ENCODE peak calls at places on chromosomes 4 and X, in seven cellular contexts. B, S, F, U, V, Y and P are unnamed samples.

GRCh38 chr4:116122131-116122530 is 963.2 kb downstream of the TRAM1L1 start:
- DNase-seq in U (no peak), Y (peak; percentile 68), B (no peak), V (no peak), S (no peak), F (no peak), P (no peak)

GRCh38 chr4:122710434-122711308 is 21.8 kb upstream of the BBS12 start:
- DNase-seq in S (no peak), Y (peak; percentile 28), V (no peak), B (peak; percentile 44), F (no peak), U (no peak), P (no peak)

GRCh38 chr4:174316954-174317353 is 33.2 kb downstream of the CEP44 start:
- DNase-seq in F (no peak), S (no peak), U (no peak), Y (peak; percentile 38), B (peak; percentile 36), V (no peak), P (no peak)

GRCh38 chr4:26476545-26476944 is 13.7 kb downstream of the CCKAR start:
- DNase-seq in S (no peak), F (no peak), B (no peak), U (no peak), Y (no peak), V (no peak), P (no peak)

GRCh38 chrX:71664889-71665491 is 2.4 kb upstream of the LOC101059915 start:
- DNase-seq in B (no peak), Y (no peak), V (no peak), S (no peak), F (no peak), U (no peak), P (no peak)

GRCh38 chrX:39854772-39855747 is 242.7 kb downstream of the BCOR start:
- DNase-seq in S (no peak), Y (no peak), B (no peak), U (no peak), F (peak; percentile 53), V (no peak), P (no peak)

GRCh38 chr4:81550005-81550896 is 78.5 kb upstream of the RASGEF1B start:
- DNase-seq in F (no peak), V (no peak), S (no peak), B (no peak), U (no peak), Y (no peak), P (no peak)

GRCh38 chr4:127410201-127410600 is 222.6 kb upstream of the INTU start:
- DNase-seq in U (no peak), V (no peak), S (no peak), Y (no peak), B (no peak), F (no peak), P (no peak)

GRCh38 chr4:143382539-143382938 is 45.9 kb downstream of the GAB1 start:
- DNase-seq in S (no peak), F (no peak), V (no peak), U (no peak), B (peak; percentile 53), Y (no peak), P (no peak)

GRCh38 chr4:62709618-62710252 is 1509.6 kb downstream of the ADGRL3 start:
- DNase-seq in S (no peak), F (no peak), V (no peak), Y (peak; percentile 39), U (no peak), B (peak; percentile 0), P (no peak)

GRCh38 chrX:138710866-138711331 is 618 bp downstream of the FGF13 start:
- DNase-seq in F (no peak), V (no peak), Y (no peak), B (no peak), U (peak; percentile 29), S (peak; percentile 5), P (no peak)

GRCh38 chr4:183158062-183158461 is 59.0 kb downstream of the WWC2 start:
- DNase-seq in Y (no peak), S (no peak), U (no peak), B (peak; percentile 90), F (no peak), V (no peak), P (peak; percentile 29)

GRCh38 chr4:14650127-14650526 is 352.2 kb upstream of the CPEB2 start:
- DNase-seq in V (no peak), F (no peak), Y (peak; percentile 31), B (peak; percentile 1), S (no peak), U (no peak), P (no peak)

GRCh38 chr4:154009191-154009590 is 220.3 kb upstream of the SFRP2 start:
- DNase-seq in S (no peak), B (no peak), Y (peak; percentile 78), U (no peak), V (no peak), F (no peak), P (no peak)

GRCh38 chrX:119150163-119151135 is 22.8 kb upstream of the KIAA1210 start:
- DNase-seq in F (no peak), Y (no peak), V (peak; percentile 65), S (peak; percentile 9), B (no peak), U (peak; percentile 9), P (no peak)

GRCh38 chrX:44433556-44433955 is 90.1 kb upstream of the EFHC2 start:
- DNase-seq in U (no peak), Y (peak; percentile 24), F (no peak), V (no peak), B (no peak), S (no peak), P (no peak)

GRCh38 chr4:76213415-76214268 is at the start of gene SCARB2:
- DNase-seq in S (peak; percentile 92), U (peak; percentile 79), Y (peak; percentile 88), B (peak; percentile 84), F (peak; percentile 91), V (peak; percentile 91), P (peak; percentile 80)
- TF ChIP-seq CTCF in S (no peak), U (no peak), Y (no peak), B (no peak), F (no peak), V (no peak), P (no peak)

DNA sequence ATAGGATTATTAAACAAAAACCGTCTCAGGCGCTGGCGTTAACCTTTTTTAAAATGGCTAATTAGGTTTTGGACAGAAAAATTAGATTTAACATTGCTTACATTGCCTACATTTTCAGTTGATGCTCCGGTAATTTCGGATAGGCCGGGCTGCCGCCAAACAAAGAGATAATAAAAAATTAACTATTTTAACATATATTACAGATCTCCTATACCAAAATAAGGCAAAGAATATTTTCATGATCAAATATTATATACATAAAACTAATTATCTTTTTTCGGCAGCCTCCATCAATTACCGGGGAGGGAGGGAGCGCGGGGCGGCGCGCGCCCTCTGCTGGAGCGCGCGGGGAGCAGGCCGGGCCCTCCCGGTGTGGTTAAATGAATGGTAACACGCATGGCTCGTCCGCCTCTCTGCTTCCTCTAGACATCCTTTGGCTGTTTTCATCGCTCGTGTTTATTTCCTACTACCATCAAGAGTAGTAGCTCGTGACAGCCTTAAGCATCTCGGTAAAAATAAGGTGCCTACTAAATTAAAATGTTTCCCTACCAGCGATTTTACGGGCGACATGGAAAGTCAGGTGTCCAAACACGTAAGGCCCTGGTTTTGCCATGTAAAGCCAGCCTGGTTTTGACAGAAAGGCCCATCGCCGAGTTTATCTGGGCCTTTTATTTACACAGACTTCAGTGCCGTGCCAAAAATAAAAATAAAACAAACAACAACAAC is 52.4 kb upstream of the TMEM33 start:
- DNase-seq in V (no peak), B (peak; percentile 23), U (peak; percentile 60), S (peak; percentile 49), F (no peak), Y (peak; percentile 51), P (no peak)
- TF ChIP-seq CTCF in V (peak; percentile 38), B (peak; percentile 81), U (peak; percentile 82), S (peak; percentile 98), F (peak; percentile 68), Y (peak; percentile 61), P (peak; percentile 93)

DNA sequence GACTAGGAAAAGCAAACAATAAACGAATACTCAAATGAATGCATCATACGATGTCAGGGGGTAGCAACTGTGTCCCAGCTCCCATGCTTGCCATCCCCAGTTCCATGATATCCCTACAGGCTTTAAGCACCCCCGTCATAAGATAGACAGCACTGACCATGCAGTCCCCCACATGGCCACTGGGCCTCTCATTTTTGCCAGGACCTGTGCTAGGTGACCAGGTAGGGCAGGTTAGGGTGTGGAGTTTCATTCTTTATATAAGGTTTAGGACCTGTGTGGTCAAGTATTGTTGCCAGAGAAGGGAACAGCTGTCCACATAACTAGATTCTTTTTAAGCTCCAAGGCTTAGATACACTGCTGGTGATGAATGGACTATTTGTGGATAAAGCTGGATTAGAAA is 9.7 kb downstream of the PPEF2 start:
- DNase-seq in Y (peak; percentile 21), U (peak; percentile 50), B (no peak), S (no peak), V (no peak), F (no peak), P (no peak)
- TF ChIP-seq CTCF in Y (peak; percentile 18), U (no peak), B (no peak), S (no peak), V (no peak), F (no peak), P (peak; percentile 57)

GRCh38 chr4:40264995-40265909 is 68.4 kb downstream of the RHOH start:
- DNase-seq in F (peak; percentile 63), V (no peak), S (peak; percentile 37), Y (no peak), B (no peak), U (peak; percentile 31), P (no peak)
- TF ChIP-seq CTCF in F (no peak), V (no peak), S (no peak), Y (no peak), B (no peak), U (no peak), P (no peak)

DNA sequence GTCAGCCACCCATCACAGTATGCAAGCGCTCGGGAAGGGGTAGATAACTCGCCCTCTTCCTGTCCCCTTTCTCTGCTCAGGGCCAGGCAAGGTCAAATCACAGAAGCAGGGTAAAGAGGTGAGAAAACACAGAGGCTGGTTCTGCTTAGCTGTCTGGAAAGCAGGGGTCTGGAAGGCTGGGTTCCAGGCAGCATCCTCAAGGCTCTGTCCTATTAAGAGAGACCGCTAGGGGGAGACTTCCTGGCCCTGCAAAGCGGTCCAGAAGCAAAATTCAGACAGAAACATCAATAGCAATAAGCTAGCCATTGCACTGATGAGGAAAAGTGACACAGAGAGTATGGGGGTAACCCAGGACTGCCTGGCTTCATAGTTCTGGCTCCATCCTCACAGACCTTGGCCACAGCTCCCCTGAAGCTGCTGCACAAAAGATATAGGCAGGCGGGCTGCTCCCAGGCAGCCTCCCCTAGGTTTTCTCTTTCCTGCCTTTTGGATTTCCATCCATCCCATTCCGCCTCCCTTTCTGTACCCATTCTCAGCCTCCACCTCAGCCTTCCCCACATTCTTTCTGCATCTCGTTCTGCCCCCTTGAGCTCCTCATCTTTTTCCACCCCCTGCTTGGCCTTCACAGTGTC is 308.5 kb downstream of the EVC2 start:
- DNase-seq in B (peak; percentile 38), Y (peak; percentile 32), U (peak; percentile 42), F (no peak), V (no peak), S (no peak), P (no peak)
- TF ChIP-seq CTCF in B (peak; percentile 64), Y (peak; percentile 66), U (peak; percentile 81), F (no peak), V (no peak), S (peak; percentile 56), P (peak; percentile 86)

GRCh38 chr4:102715057-102715456 is 45.7 kb downstream of the MANBA start:
- DNase-seq in B (no peak), U (no peak), V (no peak), F (no peak), S (no peak), Y (no peak), P (no peak)
- TF ChIP-seq CTCF in B (no peak), U (no peak), V (no peak), F (no peak), S (peak; percentile 9), Y (peak; percentile 41), P (peak; percentile 40)